ENCODE peak calls at places on chromosome 20, in nine cellular contexts. R, I, M, V, Z, Q, X, A and G are unnamed samples.

GRCh38 chr20:41734506-41734945 is 116.3 kb upstream of the CHD6 start:
- DNase-seq in X (peak), A (peak), Q (no peak), V (no peak), M (peak), Z (peak), R (peak), I (no peak), G (peak)

GRCh38 chr20:24160563-24161355 is 172.2 kb upstream of the GGTLC1 start:
- DNase-seq in R (no peak), M (peak), Z (peak), Q (no peak), A (peak), X (no peak), I (no peak), V (peak), G (peak)

GRCh38 chr20:49181265-49181877 is 6.8 kb downstream of the STAU1 start:
- DNase-seq in X (no peak), Q (no peak), I (no peak), R (no peak), V (no peak), M (no peak), A (no peak), Z (no peak), G (no peak)

GRCh38 chr20:58481541-58482021 is 33.6 kb downstream of the APCDD1L start:
- DNase-seq in R (peak), Q (no peak), A (peak), X (peak), V (no peak), Z (peak), M (peak), I (no peak), G (peak)

GRCh38 chr20:63082308-63082938 is 75.7 kb upstream of the BHLHE23 start:
- DNase-seq in Z (peak), I (peak), Q (peak), A (no peak), R (no peak), X (peak), V (peak), M (peak), G (peak)

GRCh38 chr20:23379772-23380171 is 17.8 kb downstream of the GZF1 start:
- DNase-seq in Z (no peak), R (no peak), V (no peak), I (no peak), X (no peak), M (no peak), A (no peak), Q (no peak), G (no peak)

GRCh38 chr20:57930328-57930727 is 220.5 kb upstream of the PMEPA1 start:
- DNase-seq in X (no peak), R (no peak), Q (no peak), A (no peak), M (no peak), Z (no peak), V (no peak), I (no peak), G (no peak)

GRCh38 chr20:58133020-58133419 is 95.4 kb downstream of the ANKRD60 start:
- DNase-seq in Q (no peak), V (no peak), Z (no peak), I (no peak), M (no peak), R (no peak), X (no peak), A (no peak), G (no peak)

GRCh38 chr20:48733296-48733790 is 94.5 kb downstream of the PREX1 start:
- DNase-seq in I (no peak), A (no peak), Z (no peak), R (no peak), V (no peak), X (peak), Q (no peak), M (no peak), G (peak)

GRCh38 chr20:24781061-24781980 is 167.7 kb upstream of the CST7 start:
- DNase-seq in X (no peak), R (no peak), M (no peak), A (no peak), V (no peak), Q (no peak), I (no peak), Z (peak), G (peak)

GRCh38 chr20:40669692-40670091 is 19.3 kb downstream of the MAFB start:
- DNase-seq in Q (no peak), X (no peak), V (no peak), I (no peak), R (no peak), Z (no peak), M (peak), A (no peak), G (no peak)

GRCh38 chr20:184288-184687 is 5.2 kb downstream of the DEFB128 start:
- DNase-seq in R (no peak), Q (no peak), M (no peak), V (no peak), Z (no peak), I (no peak), A (no peak), X (no peak), G (no peak)

GRCh38 chr20:37538003-37538402 is 10.3 kb upstream of the BLCAP start:
- DNase-seq in I (no peak), A (no peak), X (no peak), M (no peak), Q (no peak), R (no peak), V (no peak), Z (peak), G (no peak)

GRCh38 chr20:62007127-62007647 is 58.5 kb downstream of the TAF4 start:
- DNase-seq in X (no peak), A (no peak), Z (no peak), M (no peak), V (no peak), R (no peak), I (no peak), Q (no peak), G (no peak)

GRCh38 chr20:15339264-15339663 is 1001.9 kb upstream of the FLRT3 start:
- DNase-seq in V (no peak), I (no peak), Q (no peak), M (no peak), X (no peak), Z (no peak), A (no peak), R (no peak), G (no peak)

GRCh38 chr20:43723194-43723593 is 3.6 kb downstream of the GTSF1L start:
- DNase-seq in Z (no peak), X (no peak), I (no peak), A (no peak), M (no peak), R (no peak), V (no peak), Q (no peak), G (no peak)

GRCh38 chr20:54556406-54556805 is 81.0 kb downstream of the DOK5 start:
- DNase-seq in I (no peak), R (no peak), M (no peak), A (no peak), V (no peak), X (no peak), Q (no peak), Z (no peak), G (no peak)

GRCh38 chr20:10731190-10731955 is 57.6 kb upstream of the JAG1 start:
- DNase-seq in M (no peak), R (no peak), X (no peak), Z (no peak), Q (no peak), I (no peak), V (no peak), A (no peak), G (peak)

GRCh38 chr20:50245561-50246366 is 55.1 kb downstream of the CEBPB start:
- DNase-seq in Q (no peak), M (no peak), V (no peak), I (no peak), A (no peak), X (no peak), R (peak), Z (peak), G (peak)

GRCh38 chr20:7571521-7572065 is 368.7 kb downstream of the HAO1 start:
- DNase-seq in Q (no peak), M (no peak), X (no peak), V (no peak), R (no peak), Z (no peak), A (no peak), I (no peak), G (no peak)

GRCh38 chr20:9140172-9140760 is 71.4 kb downstream of the PLCB4 start:
- DNase-seq in R (no peak), I (no peak), A (no peak), M (no peak), Q (no peak), X (no peak), V (no peak), Z (no peak), G (no peak)

GRCh38 chr20:62633571-62634329 is 8.6 kb upstream of the SLCO4A1 start:
- DNase-seq in I (peak), Q (no peak), R (no peak), X (no peak), M (no peak), A (no peak), V (no peak), Z (no peak), G (no peak)

GRCh38 chr20:52178691-52179090 is 12.9 kb downstream of the ZFP64 start:
- DNase-seq in R (no peak), X (no peak), V (no peak), A (no peak), Z (no peak), M (no peak), I (no peak), Q (no peak), G (no peak)

GRCh38 chr20:25544760-25545159 is 40.6 kb downstream of the NINL start:
- DNase-seq in Q (no peak), R (no peak), Z (no peak), M (no peak), A (no peak), X (no peak), V (no peak), I (no peak), G (no peak)

GRCh38 chr20:34528921-34529297 is 12.7 kb downstream of the DYNLRB1 start:
- DNase-seq in V (no peak), X (no peak), Q (no peak), M (peak), R (no peak), A (peak), I (no peak), Z (peak), G (no peak)

GRCh38 chr20:50286609-50287008 is 96.0 kb downstream of the CEBPB start:
- DNase-seq in V (peak), X (no peak), Z (peak), A (peak), R (no peak), Q (peak), M (no peak), I (no peak), G (peak)

GRCh38 chr20:51529758-51530157 is 12.8 kb downstream of the NFATC2 start:
- DNase-seq in V (no peak), R (no peak), Q (no peak), M (peak), A (no peak), Z (no peak), I (no peak), X (peak), G (no peak)

GRCh38 chr20:6122111-6122872 is 538 bp downstream of the FERMT1 start:
- DNase-seq in I (no peak), Q (no peak), X (no peak), V (no peak), Z (no peak), M (no peak), A (no peak), R (no peak), G (no peak)

GRCh38 chr20:57990396-57990987 is 238.0 kb downstream of the ANKRD60 start:
- DNase-seq in A (peak), V (no peak), X (no peak), Z (no peak), Q (no peak), R (no peak), M (no peak), I (no peak), G (no peak)

GRCh38 chr20:56117350-56117749 is 112.0 kb upstream of the CBLN4 start:
- DNase-seq in M (no peak), A (no peak), X (no peak), Q (no peak), Z (no peak), R (no peak), V (no peak), I (no peak), G (no peak)

GRCh38 chr20:44287272-44288097 is 23.5 kb downstream of the FITM2 start:
- DNase-seq in A (no peak), R (no peak), Z (peak), Q (no peak), X (no peak), I (no peak), V (no peak), M (no peak), G (no peak)

GRCh38 chr20:33373735-33374605 is 27.3 kb downstream of the CDK5RAP1 start:
- DNase-seq in I (no peak), A (no peak), M (no peak), V (no peak), R (no peak), Q (no peak), X (no peak), Z (no peak), G (peak)

GRCh38 chr20:62938105-62938888 is at the start of gene GID8:
- DNase-seq in M (peak), I (peak), R (no peak), Z (peak), Q (peak), V (no peak), A (no peak), X (peak), G (peak)

DNA sequence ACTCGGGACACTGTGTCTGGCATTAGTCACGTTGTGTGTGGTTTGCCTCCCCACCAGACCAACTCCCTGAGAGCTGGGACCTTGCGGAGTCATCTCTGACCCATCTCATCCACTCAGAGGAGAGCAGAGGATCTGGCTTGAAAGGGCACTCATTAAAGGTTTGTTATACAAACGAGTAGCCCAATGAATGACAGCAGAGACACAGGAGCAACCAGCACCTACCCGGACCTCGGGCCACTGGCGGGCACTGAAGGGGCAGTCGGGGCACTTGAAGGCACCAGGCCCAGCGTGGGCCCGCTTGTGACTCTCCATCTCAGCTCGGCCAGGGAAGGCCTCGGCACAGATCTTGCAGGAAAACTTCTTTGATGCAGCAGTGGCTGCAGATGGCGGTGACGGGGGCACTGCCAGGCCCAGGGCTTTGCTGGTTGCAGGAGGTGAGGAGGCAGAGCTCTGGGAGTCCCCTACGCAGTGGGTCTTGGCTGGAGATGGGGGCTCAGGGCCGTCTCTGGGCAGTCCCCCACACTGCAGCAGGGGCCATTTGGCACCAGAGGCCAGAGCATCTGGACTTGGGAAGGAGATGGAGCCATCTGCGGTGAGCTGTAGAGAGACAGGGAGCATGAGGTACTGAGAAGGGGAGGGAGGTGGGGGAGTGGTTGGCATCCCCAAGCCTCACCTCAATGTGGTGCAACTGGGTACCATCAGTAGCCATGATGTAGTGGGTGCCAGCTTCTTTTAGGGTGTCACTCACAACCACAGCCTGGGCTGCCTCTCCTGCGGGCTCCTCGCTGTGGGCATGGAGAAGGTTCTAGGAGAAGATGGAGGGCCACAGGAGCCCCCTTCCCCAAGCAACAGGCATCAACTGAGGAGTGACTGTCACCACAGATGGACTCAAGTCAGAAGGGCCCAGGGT is 17.7 kb downstream of the PCIF1 start:
- DNase-seq in M (no peak), Z (no peak), V (no peak), Q (no peak), R (no peak), A (no peak), I (no peak), X (no peak), G (no peak)
- TF ChIP-seq POLR2A in M (no peak), Z (no peak), V (no peak), Q (no peak), R (no peak), A (no peak), I (no peak), X (no peak), G (no peak)

GRCh38 chr20:4038047-4038459 is 22.7 kb upstream of the RNF24 start:
- DNase-seq in Z (peak), Q (peak), A (peak), I (peak), X (peak), R (no peak), M (peak), V (no peak), G (peak)
- TF ChIP-seq POLR2A in Z (no peak), Q (peak), A (no peak), I (no peak), X (peak), R (no peak), M (no peak), V (no peak), G (no peak)

GRCh38 chr20:1374246-1374645 is 18.6 kb downstream of the FKBP1A start:
- DNase-seq in M (no peak), Q (no peak), A (no peak), R (no peak), Z (no peak), I (no peak), V (no peak), X (no peak), G (no peak)
- TF ChIP-seq POLR2A in M (no peak), Q (no peak), A (no peak), R (no peak), Z (no peak), I (no peak), V (no peak), X (no peak), G (no peak)

DNA sequence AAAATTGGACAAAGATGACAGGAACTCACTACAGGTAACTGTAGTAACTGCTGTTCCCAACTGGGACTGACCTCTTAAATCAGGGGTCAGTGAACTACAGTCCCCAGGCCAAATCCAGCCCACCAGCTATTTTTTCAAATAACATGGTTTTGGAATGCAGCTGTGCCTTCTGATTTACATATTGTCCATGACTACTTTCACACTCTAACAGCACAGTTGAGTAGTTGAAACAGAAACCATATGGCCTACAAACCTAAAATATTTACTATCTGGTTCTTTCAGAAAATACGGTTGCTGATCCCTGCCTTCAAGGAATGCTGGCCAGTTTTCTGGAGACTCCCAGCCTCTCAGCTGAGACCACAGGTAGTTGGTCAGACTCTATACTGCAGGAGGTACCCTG is 196.9 kb upstream of the PRND start:
- DNase-seq in Z (no peak), M (no peak), Q (no peak), I (no peak), A (no peak), V (no peak), X (no peak), R (no peak), G (no peak)
- TF ChIP-seq POLR2A in Z (no peak), M (no peak), Q (no peak), I (no peak), A (no peak), V (no peak), X (no peak), R (no peak), G (no peak)

GRCh38 chr20:46128310-46129151 is 10.4 kb downstream of the CD40 start:
- DNase-seq in A (peak), I (no peak), R (no peak), X (peak), V (no peak), Z (peak), M (peak), Q (no peak), G (peak)
- TF ChIP-seq POLR2A in A (no peak), I (no peak), R (no peak), X (no peak), V (no peak), Z (no peak), M (no peak), Q (peak), G (no peak)

GRCh38 chr20:16982091-16982726 is 234.1 kb downstream of the OTOR start:
- DNase-seq in Z (no peak), V (no peak), Q (no peak), I (no peak), X (no peak), A (no peak), M (no peak), R (no peak), G (no peak)
- TF ChIP-seq POLR2A in Z (no peak), V (no peak), Q (no peak), I (no peak), X (no peak), A (no peak), M (no peak), R (no peak), G (no peak)